ENCODE peak calls at places on chromosomes 16 and 17, in six cellular contexts. C is activated T-cell treated with anti-CD3 and anti-CD28 coated beads, Interleukin-2, amount 50 U/mL, for 4 hours; F is stimulated activated CD8-positive, alpha-beta memory T cell treated with anti-CD3 and anti-CD28 coated beads, Interleukin-7, amount 100 ng/mL, for 1 hour; K is dorsolateral prefrontal cortex; Z is LoVo; P is CD8-positive, alpha-beta T cell. J is an unnamed sample.

GRCh38 chr16:88693420-88694177 is 7.3 kb upstream of the SNAI3 start:
- DNase-seq in C (no peak), F (no peak), K (no peak), Z (no peak), P (no peak), J (no peak)

GRCh38 chr17:56898874-56899273 is 15.0 kb downstream of the TRIM25 start:
- DNase-seq in C (no peak), F (no peak), K (no peak), Z (no peak), P (no peak), J (no peak)

GRCh38 chr16:80751167-80751566 is 53.2 kb downstream of the CDYL2 start:
- DNase-seq in C (no peak), F (no peak), K (no peak), Z (no peak), P (no peak), J (no peak)

GRCh38 chr17:81544281-81544974 is 7.7 kb downstream of the FAAP100 start:
- DNase-seq in C (no peak), F (no peak), K (no peak), Z (no peak), P (no peak), J (no peak)

GRCh38 chr16:74201561-74201960 is 95.1 kb upstream of the PSMD7 start:
- DNase-seq in C (no peak), F (no peak), K (no peak), Z (no peak), P (no peak), J (no peak)

GRCh38 chr16:2178321-2179106 is 17.9 kb downstream of the CASKIN1 start:
- DNase-seq in C (no peak), F (no peak), K (no peak), Z (no peak), P (peak; percentile 37), J (peak; percentile 45)

GRCh38 chr17:67635688-67636087 is 82.0 kb upstream of the NOL11 start:
- DNase-seq in C (no peak), F (no peak), K (no peak), Z (no peak), P (no peak), J (no peak)

GRCh38 chr16:3458852-3459361 is 15.4 kb downstream of the NAA60 start:
- DNase-seq in C (no peak), F (no peak), K (no peak), Z (peak; percentile 77), P (no peak), J (no peak)